ENCODE peak calls at places on chromosomes 7 and 10, in six cellular contexts. V, F, N, Z, T and X are unnamed samples.

GRCh38 chr7:140571537-140572122 is 69.0 kb downstream of the DENND2A start:
- DNase-seq in V (no peak), T (peak; percentile 64), N (no peak), F (no peak), Z (peak; percentile 36), X (no peak)

GRCh38 chr7:155856656-155857055 is 44.4 kb upstream of the SHH start:
- DNase-seq in N (no peak), Z (no peak), V (no peak), F (no peak), T (peak; percentile 27), X (no peak)

GRCh38 chr10:84269773-84270172 is 24.9 kb downstream of the RGR start:
- DNase-seq in N (peak; percentile 9), V (no peak), T (peak; percentile 98), Z (peak; percentile 84), F (no peak), X (no peak)

GRCh38 chr7:93407239-93407638 is 167.3 kb downstream of the CALCR start:
- DNase-seq in T (no peak), N (no peak), F (no peak), V (no peak), Z (no peak), X (no peak)

GRCh38 chr10:129780901-129781795 is 182.9 kb downstream of the EBF3 start:
- DNase-seq in V (no peak), F (no peak), N (no peak), T (no peak), Z (no peak), X (no peak)

GRCh38 chr10:44382981-44383748 is 1.7 kb downstream of the CXCL12 start:
- DNase-seq in N (no peak), Z (no peak), F (no peak), T (no peak), V (no peak), X (no peak)

GRCh38 chr7:101911800-101912705 is 94.6 kb downstream of the CUX1 start:
- DNase-seq in Z (no peak), T (peak; percentile 56), F (no peak), V (no peak), N (peak; percentile 41), X (no peak)

GRCh38 chr7:5382281-5383041 is 41.2 kb downstream of the TNRC18 start:
- DNase-seq in F (peak; percentile 28), V (peak; percentile 71), N (no peak), Z (no peak), T (no peak), X (peak; percentile 53)

GRCh38 chr10:110802090-110802489 is 69.6 kb upstream of the PDCD4 start:
- DNase-seq in Z (peak; percentile 82), T (peak; percentile 62), F (no peak), V (no peak), N (peak; percentile 63), X (no peak)

GRCh38 chr10:75662715-75663114 is 231.3 kb downstream of the LRMDA start:
- DNase-seq in V (no peak), N (no peak), Z (peak; percentile 95), T (no peak), F (no peak), X (no peak)

GRCh38 chr7:100503350-100503735 is 19.6 kb downstream of the NYAP1 start:
- DNase-seq in F (no peak), Z (peak; percentile 68), N (peak; percentile 18), T (peak; percentile 66), V (no peak), X (peak; percentile 80)

GRCh38 chr10:110789604-110790428 is 81.9 kb upstream of the PDCD4 start:
- DNase-seq in V (no peak), F (no peak), T (no peak), Z (no peak), N (no peak), X (no peak)

GRCh38 chr7:92623544-92623943 is 33.4 kb upstream of the FAM133B start:
- DNase-seq in T (no peak), F (no peak), N (no peak), V (no peak), Z (no peak), X (no peak)

GRCh38 chr10:46050956-46051355 is 4.9 kb upstream of the MSMB start:
- DNase-seq in F (no peak), N (no peak), Z (no peak), T (peak; percentile 9), V (no peak), X (peak; percentile 27)

GRCh38 chr10:68135922-68136718 is 26.8 kb downstream of the MYPN start:
- DNase-seq in Z (peak; percentile 94), T (peak; percentile 88), F (no peak), V (no peak), N (peak; percentile 80), X (peak; percentile 57)

GRCh38 chr7:16810112-16810511 is 5.3 kb upstream of the AGR2 start:
- DNase-seq in N (no peak), T (no peak), V (no peak), Z (peak; percentile 33), F (no peak), X (no peak)

GRCh38 chr10:16943301-16944080 is 126.3 kb upstream of the RSU1 start:
- DNase-seq in N (no peak), Z (peak; percentile 32), F (no peak), T (no peak), V (no peak), X (peak; percentile 38)

GRCh38 chr10:75029874-75030273 is 81.6 kb upstream of the SAMD8 start:
- DNase-seq in Z (no peak), V (no peak), N (no peak), F (no peak), T (no peak), X (peak; percentile 73)

GRCh38 chr7:93310346-93310745 is 78.2 kb downstream of the VPS50 start:
- DNase-seq in F (no peak), T (no peak), Z (peak; percentile 66), N (no peak), V (no peak), X (no peak)

GRCh38 chr7:77738871-77739270 is 42.6 kb downstream of the RSBN1L start:
- DNase-seq in V (no peak), F (no peak), N (peak; percentile 56), T (no peak), Z (peak; percentile 61), X (peak; percentile 25)

GRCh38 chr7:82044497-82045080 is 274.7 kb upstream of the HGF start:
- DNase-seq in T (peak; percentile 50), N (peak; percentile 62), F (peak; percentile 52), V (peak; percentile 40), Z (peak; percentile 41), X (peak; percentile 61)

GRCh38 chr10:101319241-101319915 is 34.6 kb upstream of the BTRC start:
- DNase-seq in N (no peak), Z (peak; percentile 19), V (no peak), T (no peak), F (no peak), X (peak; percentile 18)

GRCh38 chr10:19111501-19112267 is 63.1 kb downstream of the MALRD1 start:
- DNase-seq in N (no peak), F (no peak), V (no peak), T (no peak), Z (peak; percentile 66), X (no peak)

GRCh38 chr10:14063531-14064317 is 267.0 kb downstream of the FRMD4A start:
- DNase-seq in V (no peak), Z (peak; percentile 96), F (no peak), N (no peak), T (no peak), X (peak; percentile 44)

GRCh38 chr10:19654576-19654975 is 161.7 kb upstream of the PLXDC2 start:
- DNase-seq in F (no peak), N (peak; percentile 91), T (peak; percentile 82), Z (peak; percentile 87), V (no peak), X (peak; percentile 73)

GRCh38 chr10:42594246-42594650 is 44.1 kb downstream of the ZNF33B start:
- DNase-seq in N (no peak), F (no peak), Z (peak; percentile 36), V (no peak), T (no peak), X (no peak)

GRCh38 chr10:73931767-73932624 is 21.1 kb downstream of the PLAU start:
- DNase-seq in N (peak; percentile 23), T (peak; percentile 97), F (no peak), Z (peak; percentile 34), V (no peak), X (no peak)